ENCODE peak calls at places on chromosomes 12 and 14, in nine cellular contexts. One of them, this sample, is unnamed.

GRCh38 chr14:104687601-104688504 is 1.6 kb upstream of the INF2 start:
- DNase-seq in fibroblast of villous mesenchyme: peak; percentile 70
- DNase-seq in MCF 10A: peak; percentile 92
- DNase-seq in esophagus squamous epithelium: no peak
- DNase-seq in astrocyte of the spinal cord: peak; percentile 45
- DNase-seq in Caco-2: peak; percentile 97
- DNase-seq in ascending aorta: no peak
- DNase-seq in endothelial cell of umbilical vein: no peak
- DNase-seq in heart right ventricle: peak; percentile 79
- DNase-seq in this sample: no peak

GRCh38 chr14:44778562-44778961 is 183.2 kb downstream of the KLHL28 start:
- DNase-seq in fibroblast of villous mesenchyme: peak; percentile 85
- DNase-seq in MCF 10A: no peak
- DNase-seq in esophagus squamous epithelium: no peak
- DNase-seq in astrocyte of the spinal cord: peak; percentile 45
- DNase-seq in Caco-2: no peak
- DNase-seq in ascending aorta: no peak
- DNase-seq in endothelial cell of umbilical vein: no peak
- DNase-seq in heart right ventricle: no peak
- DNase-seq in this sample: no peak

GRCh38 chr12:65487679-65488078 is 209.2 kb downstream of the MSRB3 start:
- DNase-seq in fibroblast of villous mesenchyme: no peak
- DNase-seq in MCF 10A: peak; percentile 46
- DNase-seq in esophagus squamous epithelium: no peak
- DNase-seq in astrocyte of the spinal cord: no peak
- DNase-seq in Caco-2: no peak
- DNase-seq in ascending aorta: no peak
- DNase-seq in endothelial cell of umbilical vein: no peak
- DNase-seq in heart right ventricle: no peak
- DNase-seq in this sample: no peak

GRCh38 chr12:77590306-77590705 is 240.4 kb upstream of the NAV3 start:
- DNase-seq in fibroblast of villous mesenchyme: no peak
- DNase-seq in MCF 10A: no peak
- DNase-seq in esophagus squamous epithelium: no peak
- DNase-seq in astrocyte of the spinal cord: no peak
- DNase-seq in Caco-2: no peak
- DNase-seq in ascending aorta: no peak
- DNase-seq in endothelial cell of umbilical vein: no peak
- DNase-seq in heart right ventricle: no peak
- DNase-seq in this sample: no peak

GRCh38 chr12:79661629-79662028 is 29.1 kb downstream of the PAWR start:
- DNase-seq in fibroblast of villous mesenchyme: no peak
- DNase-seq in MCF 10A: no peak
- DNase-seq in esophagus squamous epithelium: no peak
- DNase-seq in astrocyte of the spinal cord: peak; percentile 39
- DNase-seq in Caco-2: no peak
- DNase-seq in ascending aorta: no peak
- DNase-seq in endothelial cell of umbilical vein: no peak
- DNase-seq in heart right ventricle: no peak
- DNase-seq in this sample: no peak

GRCh38 chr12:76883826-76884225 is 5.0 kb upstream of the CSRP2 start:
- DNase-seq in fibroblast of villous mesenchyme: peak; percentile 56
- DNase-seq in MCF 10A: peak; percentile 73
- DNase-seq in esophagus squamous epithelium: no peak
- DNase-seq in astrocyte of the spinal cord: peak; percentile 44
- DNase-seq in Caco-2: no peak
- DNase-seq in ascending aorta: no peak
- DNase-seq in endothelial cell of umbilical vein: no peak
- DNase-seq in heart right ventricle: peak; percentile 85
- DNase-seq in this sample: no peak

GRCh38 chr14:66824251-66824650 is 316.3 kb downstream of the GPHN start:
- DNase-seq in fibroblast of villous mesenchyme: no peak
- DNase-seq in MCF 10A: no peak
- DNase-seq in esophagus squamous epithelium: no peak
- DNase-seq in astrocyte of the spinal cord: no peak
- DNase-seq in Caco-2: no peak
- DNase-seq in ascending aorta: no peak
- DNase-seq in endothelial cell of umbilical vein: peak; percentile 76
- DNase-seq in heart right ventricle: no peak
- DNase-seq in this sample: no peak

GRCh38 chr12:3201741-3202500 is 124.7 kb downstream of the TSPAN9 start:
- DNase-seq in fibroblast of villous mesenchyme: peak; percentile 64
- DNase-seq in MCF 10A: no peak
- DNase-seq in esophagus squamous epithelium: no peak
- DNase-seq in astrocyte of the spinal cord: no peak
- DNase-seq in Caco-2: no peak
- DNase-seq in ascending aorta: no peak
- DNase-seq in endothelial cell of umbilical vein: no peak
- DNase-seq in heart right ventricle: peak; percentile 63
- DNase-seq in this sample: no peak

GRCh38 chr12:7042847-7043246 is 17.7 kb upstream of the C1S start:
- DNase-seq in fibroblast of villous mesenchyme: peak; percentile 57
- DNase-seq in MCF 10A: peak; percentile 71
- DNase-seq in esophagus squamous epithelium: no peak
- DNase-seq in astrocyte of the spinal cord: peak; percentile 2
- DNase-seq in Caco-2: no peak
- DNase-seq in ascending aorta: no peak
- DNase-seq in endothelial cell of umbilical vein: peak; percentile 43
- DNase-seq in heart right ventricle: no peak
- DNase-seq in this sample: no peak

GRCh38 chr12:7047318-7047717 is 13.2 kb upstream of the C1S start:
- DNase-seq in fibroblast of villous mesenchyme: no peak
- DNase-seq in MCF 10A: no peak
- DNase-seq in esophagus squamous epithelium: no peak
- DNase-seq in astrocyte of the spinal cord: no peak
- DNase-seq in Caco-2: no peak
- DNase-seq in ascending aorta: no peak
- DNase-seq in endothelial cell of umbilical vein: peak; percentile 12
- DNase-seq in heart right ventricle: no peak
- DNase-seq in this sample: no peak

GRCh38 chr12:7045913-7046312 is 14.6 kb upstream of the C1S start:
- DNase-seq in fibroblast of villous mesenchyme: no peak
- DNase-seq in MCF 10A: no peak
- DNase-seq in esophagus squamous epithelium: no peak
- DNase-seq in astrocyte of the spinal cord: no peak
- DNase-seq in Caco-2: no peak
- DNase-seq in ascending aorta: no peak
- DNase-seq in endothelial cell of umbilical vein: no peak
- DNase-seq in heart right ventricle: no peak
- DNase-seq in this sample: no peak

DNA sequence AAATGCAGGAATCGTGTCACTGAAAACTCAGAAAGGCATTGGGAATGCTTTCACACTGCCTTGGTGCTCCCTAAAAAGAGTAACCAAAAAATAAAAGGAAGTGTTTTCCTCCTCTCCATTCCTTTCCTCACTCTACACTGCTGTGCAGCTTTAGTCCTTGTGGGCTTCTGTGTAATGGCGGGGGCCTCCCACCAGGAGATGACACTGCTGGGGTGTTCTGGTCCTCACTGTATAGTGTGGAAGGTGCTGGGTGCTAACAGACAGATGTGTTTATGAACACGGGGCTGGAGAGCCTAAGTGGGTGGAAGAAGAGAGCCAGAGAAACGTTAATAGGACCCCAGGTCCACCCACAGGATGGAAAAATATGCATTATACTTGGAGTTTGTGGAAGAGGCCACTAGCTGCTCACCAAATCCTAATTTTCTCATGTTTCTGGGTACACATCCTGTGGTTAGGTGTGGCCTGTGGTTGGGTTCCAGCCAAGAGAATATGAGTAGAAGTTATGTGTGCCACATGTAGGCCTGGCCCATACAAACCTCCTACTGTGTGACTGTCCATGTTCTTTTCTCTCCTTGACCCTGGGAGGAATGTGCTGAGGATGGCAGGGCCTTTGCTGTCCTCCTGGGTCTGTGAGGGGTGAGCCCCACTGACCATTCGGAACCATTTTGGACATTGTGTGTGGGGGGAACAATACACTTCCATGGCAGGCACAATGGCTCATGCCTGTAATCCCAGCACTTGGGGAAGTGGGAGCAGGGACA is 14.0 kb upstream of the C1S start:
- DNase-seq in fibroblast of villous mesenchyme: no peak
- DNase-seq in MCF 10A: no peak
- DNase-seq in esophagus squamous epithelium: no peak
- DNase-seq in astrocyte of the spinal cord: no peak
- DNase-seq in Caco-2: no peak
- DNase-seq in ascending aorta: no peak
- DNase-seq in endothelial cell of umbilical vein: no peak
- DNase-seq in heart right ventricle: no peak
- DNase-seq in this sample: no peak
- TF ChIP-seq CTCF in fibroblast of villous mesenchyme: no peak
- TF ChIP-seq CTCF in MCF 10A: no peak
- TF ChIP-seq CTCF in esophagus squamous epithelium: no peak
- TF ChIP-seq CTCF in astrocyte of the spinal cord: no peak
- TF ChIP-seq CTCF in Caco-2: no peak
- TF ChIP-seq CTCF in ascending aorta: no peak
- TF ChIP-seq CTCF in endothelial cell of umbilical vein: no peak
- TF ChIP-seq CTCF in heart right ventricle: no peak
- TF ChIP-seq CTCF in this sample: no peak

GRCh38 chr12:122837306-122838265 is 2.3 kb downstream of the HIP1R start:
- DNase-seq in fibroblast of villous mesenchyme: no peak
- DNase-seq in MCF 10A: no peak
- DNase-seq in esophagus squamous epithelium: no peak
- DNase-seq in astrocyte of the spinal cord: no peak
- DNase-seq in Caco-2: no peak
- DNase-seq in ascending aorta: no peak
- DNase-seq in endothelial cell of umbilical vein: no peak
- DNase-seq in heart right ventricle: no peak
- DNase-seq in this sample: no peak

GRCh38 chr12:122834921-122835692 is at the start of gene HIP1R:
- DNase-seq in fibroblast of villous mesenchyme: peak; percentile 16
- DNase-seq in MCF 10A: peak; percentile 31
- DNase-seq in esophagus squamous epithelium: no peak
- DNase-seq in astrocyte of the spinal cord: peak; percentile 48
- DNase-seq in Caco-2: peak; percentile 34
- DNase-seq in ascending aorta: no peak
- DNase-seq in endothelial cell of umbilical vein: peak; percentile 34
- DNase-seq in heart right ventricle: no peak
- DNase-seq in this sample: no peak

GRCh38 chr12:122835693-122836026 is 403 bp downstream of the HIP1R start:
- DNase-seq in fibroblast of villous mesenchyme: peak; percentile 21
- DNase-seq in MCF 10A: no peak
- DNase-seq in esophagus squamous epithelium: no peak
- DNase-seq in astrocyte of the spinal cord: no peak
- DNase-seq in Caco-2: peak; percentile 37
- DNase-seq in ascending aorta: no peak
- DNase-seq in endothelial cell of umbilical vein: no peak
- DNase-seq in heart right ventricle: no peak
- DNase-seq in this sample: no peak

GRCh38 chr12:122836027-122836921 is 1.0 kb downstream of the HIP1R start:
- DNase-seq in fibroblast of villous mesenchyme: peak; percentile 56
- DNase-seq in MCF 10A: peak; percentile 64
- DNase-seq in esophagus squamous epithelium: no peak
- DNase-seq in astrocyte of the spinal cord: no peak
- DNase-seq in Caco-2: peak; percentile 41
- DNase-seq in ascending aorta: no peak
- DNase-seq in endothelial cell of umbilical vein: peak; percentile 73
- DNase-seq in heart right ventricle: no peak
- DNase-seq in this sample: no peak

DNA sequence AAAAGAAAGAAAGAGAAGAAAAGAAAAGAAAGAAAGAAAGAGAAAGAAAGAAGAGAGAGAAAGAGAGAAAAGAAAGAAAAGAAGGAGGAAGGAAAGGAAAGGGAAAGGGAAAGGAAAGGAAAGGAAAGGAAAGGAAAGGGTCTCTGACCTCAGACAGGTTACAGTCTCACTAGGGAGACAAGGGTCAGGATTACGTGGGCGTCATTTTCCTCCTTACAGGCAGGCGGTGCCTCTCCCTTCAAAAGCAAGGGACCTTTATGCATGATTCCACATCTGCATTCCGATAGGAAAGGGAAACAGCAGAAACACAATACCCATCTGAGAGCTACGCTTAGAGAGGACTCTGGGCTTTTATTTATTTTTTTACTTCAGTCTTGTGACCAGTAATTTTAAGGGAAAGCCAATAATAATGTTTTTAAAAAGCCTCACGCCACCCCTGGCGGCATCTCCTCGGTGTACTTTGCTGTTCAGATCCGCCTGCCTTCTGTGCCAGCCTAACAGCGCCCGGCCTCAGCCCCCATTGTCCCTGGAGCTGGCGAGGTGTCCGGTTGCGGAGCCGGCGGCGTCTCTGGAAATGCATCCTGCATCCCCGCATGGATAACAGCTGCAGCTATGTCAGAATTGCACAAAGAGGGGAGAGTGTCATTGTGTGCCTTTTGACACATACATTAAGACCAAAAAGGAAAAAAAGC is 882 bp upstream of the HIP1R start:
- DNase-seq in fibroblast of villous mesenchyme: peak; percentile 48
- DNase-seq in MCF 10A: peak; percentile 56
- DNase-seq in esophagus squamous epithelium: no peak
- DNase-seq in astrocyte of the spinal cord: peak; percentile 56
- DNase-seq in Caco-2: peak; percentile 73
- DNase-seq in ascending aorta: no peak
- DNase-seq in endothelial cell of umbilical vein: peak; percentile 83
- DNase-seq in heart right ventricle: no peak
- DNase-seq in this sample: no peak
- TF ChIP-seq CTCF in fibroblast of villous mesenchyme: peak; percentile 18
- TF ChIP-seq CTCF in MCF 10A: no peak
- TF ChIP-seq CTCF in esophagus squamous epithelium: no peak
- TF ChIP-seq CTCF in astrocyte of the spinal cord: no peak
- TF ChIP-seq CTCF in Caco-2: peak; percentile 5
- TF ChIP-seq CTCF in ascending aorta: peak; percentile 11
- TF ChIP-seq CTCF in endothelial cell of umbilical vein: no peak
- TF ChIP-seq CTCF in heart right ventricle: peak; percentile 40
- TF ChIP-seq CTCF in this sample: no peak

DNA sequence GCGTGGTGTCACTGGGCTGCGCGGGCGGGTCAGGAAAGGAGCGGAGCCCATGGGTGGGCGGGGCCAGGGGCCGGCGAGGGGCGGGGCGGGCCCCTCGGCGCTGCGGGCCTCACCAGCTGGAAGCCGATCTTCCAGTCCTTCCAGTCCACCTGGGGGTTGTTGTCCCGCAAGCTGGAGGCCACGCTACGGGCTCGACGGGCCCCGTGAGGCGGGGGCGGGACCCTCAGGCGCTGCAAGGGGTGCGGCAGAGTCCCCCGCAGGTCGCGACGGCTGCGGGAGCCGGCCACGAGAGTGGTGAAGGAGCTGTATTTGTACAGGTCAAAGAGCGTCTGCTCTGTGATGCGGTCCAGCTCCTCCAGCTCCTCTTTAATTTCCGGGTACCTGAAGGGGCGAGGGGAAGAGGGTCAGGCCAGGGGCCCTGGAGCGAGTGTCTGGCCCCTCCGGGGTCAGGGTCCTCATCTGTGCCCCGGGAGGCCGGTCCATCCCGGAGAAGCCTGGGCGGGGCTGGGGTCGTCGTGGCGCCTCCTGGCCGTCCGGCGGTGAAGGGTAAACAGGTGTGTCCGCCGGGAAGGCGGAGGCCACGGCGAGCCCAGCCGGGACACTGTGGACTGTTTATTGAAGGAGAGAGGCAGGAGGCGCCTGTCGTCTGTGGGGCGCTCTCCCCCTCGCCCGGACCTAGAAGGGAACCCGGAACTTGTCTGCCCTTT is 11.9 kb downstream of the SCNN1A start:
- DNase-seq in fibroblast of villous mesenchyme: peak; percentile 59
- DNase-seq in MCF 10A: peak; percentile 61
- DNase-seq in esophagus squamous epithelium: no peak
- DNase-seq in astrocyte of the spinal cord: peak; percentile 47
- DNase-seq in Caco-2: peak; percentile 96
- DNase-seq in ascending aorta: no peak
- DNase-seq in endothelial cell of umbilical vein: peak; percentile 75
- DNase-seq in heart right ventricle: peak; percentile 72
- DNase-seq in this sample: no peak
- TF ChIP-seq CTCF in fibroblast of villous mesenchyme: no peak
- TF ChIP-seq CTCF in MCF 10A: no peak
- TF ChIP-seq CTCF in esophagus squamous epithelium: no peak
- TF ChIP-seq CTCF in astrocyte of the spinal cord: no peak
- TF ChIP-seq CTCF in Caco-2: peak; percentile 52
- TF ChIP-seq CTCF in ascending aorta: no peak
- TF ChIP-seq CTCF in endothelial cell of umbilical vein: no peak
- TF ChIP-seq CTCF in heart right ventricle: no peak
- TF ChIP-seq CTCF in this sample: no peak

DNA sequence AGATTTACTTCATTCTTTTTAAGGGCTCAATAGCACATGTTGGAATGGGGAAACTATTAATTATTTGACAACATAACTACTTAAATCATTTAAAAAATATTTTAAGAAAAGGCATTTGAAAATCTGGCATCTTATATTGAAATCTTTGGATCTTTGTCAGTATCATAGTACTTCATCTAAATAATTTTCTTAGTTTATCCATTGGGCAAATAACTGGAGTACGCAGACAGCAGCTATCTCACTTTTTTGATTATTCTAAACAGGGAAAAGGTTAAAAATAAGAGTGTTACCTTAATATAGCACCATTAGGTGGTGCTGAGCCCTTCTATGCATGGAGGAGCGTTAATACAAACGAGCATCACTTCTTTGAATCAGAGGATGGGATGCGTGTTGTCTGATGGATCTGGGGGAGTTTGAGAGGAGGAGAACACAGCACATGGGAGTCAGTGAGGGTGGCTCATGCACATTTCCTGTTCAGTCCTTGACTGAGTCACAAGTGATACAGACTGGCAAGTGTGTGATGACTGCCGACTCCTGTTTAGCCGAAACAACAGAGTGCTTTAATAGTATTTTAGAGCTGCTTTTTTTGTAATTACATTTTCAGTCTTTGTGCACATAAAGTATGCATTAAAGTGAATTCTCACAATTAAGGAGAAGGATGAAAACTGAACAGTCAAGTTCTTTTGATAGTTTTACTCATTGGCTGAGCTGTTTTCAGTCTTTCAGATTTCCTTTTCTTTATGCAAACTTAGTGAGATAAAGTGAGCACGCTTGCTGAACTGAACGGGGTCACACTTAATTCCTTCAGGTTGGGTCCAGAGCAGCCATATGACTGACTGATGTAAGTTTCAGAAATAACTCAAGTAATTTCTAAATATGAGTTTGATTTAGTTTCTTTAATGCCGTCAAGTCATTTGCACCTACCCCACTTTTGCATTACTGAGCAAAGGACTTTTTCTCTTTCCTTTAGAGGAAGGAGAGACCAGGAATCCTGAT is 92.7 kb downstream of the DIP2B start:
- DNase-seq in fibroblast of villous mesenchyme: peak; percentile 80
- DNase-seq in MCF 10A: peak; percentile 67
- DNase-seq in esophagus squamous epithelium: no peak
- DNase-seq in astrocyte of the spinal cord: peak; percentile 77
- DNase-seq in Caco-2: no peak
- DNase-seq in ascending aorta: no peak
- DNase-seq in endothelial cell of umbilical vein: peak; percentile 80
- DNase-seq in heart right ventricle: no peak
- DNase-seq in this sample: no peak
- TF ChIP-seq CTCF in fibroblast of villous mesenchyme: peak; percentile 13
- TF ChIP-seq CTCF in MCF 10A: peak; percentile 19
- TF ChIP-seq CTCF in esophagus squamous epithelium: no peak
- TF ChIP-seq CTCF in astrocyte of the spinal cord: no peak
- TF ChIP-seq CTCF in Caco-2: no peak
- TF ChIP-seq CTCF in ascending aorta: no peak
- TF ChIP-seq CTCF in endothelial cell of umbilical vein: no peak
- TF ChIP-seq CTCF in heart right ventricle: no peak
- TF ChIP-seq CTCF in this sample: no peak

This sample was measured in omental fat pad.